ENCODE peak calls at places on chromosomes 16 and 17, in six cellular contexts. S, O, Z, J, L and Y are unnamed samples.

GRCh38 chr17:48555183-48555615 is 10.3 kb upstream of the HOXB2 start:
- DNase-seq in J (no peak), Z (no peak), S (peak; percentile 56), O (no peak), L (no peak), Y (no peak)

GRCh38 chr16:8936421-8936820 is 27.3 kb downstream of the USP7 start:
- DNase-seq in Z (peak; percentile 45), S (no peak), J (no peak), O (peak; percentile 36), L (no peak), Y (no peak)

GRCh38 chr17:74354123-74354522 is 7.5 kb downstream of the BTBD17 start:
- DNase-seq in Z (peak; percentile 73), O (no peak), S (no peak), L (peak; percentile 13), J (peak; percentile 53), Y (no peak)

GRCh38 chr17:7094661-7095064 is 14.6 kb upstream of the CLEC10A start:
- DNase-seq in O (no peak), Z (no peak), J (no peak), L (no peak), S (no peak), Y (no peak)

GRCh38 chr17:238071-238963 is 56.9 kb upstream of the DOC2B start:
- DNase-seq in O (no peak), J (peak; percentile 5), L (no peak), Z (no peak), S (no peak), Y (no peak)

GRCh38 chr17:7133424-7133823 is 18.8 kb upstream of the ASGR2 start:
- DNase-seq in O (peak; percentile 32), J (peak; percentile 47), Z (no peak), L (no peak), S (no peak), Y (no peak)

GRCh38 chr16:19001788-19002187 is 18.1 kb downstream of the TMC7 start:
- DNase-seq in Z (no peak), J (no peak), O (no peak), S (no peak), L (no peak), Y (peak; percentile 70)

GRCh38 chr16:1183235-1183907 is 30.5 kb downstream of the CACNA1H start:
- DNase-seq in O (peak; percentile 76), J (peak; percentile 66), S (no peak), L (no peak), Z (no peak), Y (peak; percentile 62)

GRCh38 chr16:132120-132519 is 6.4 kb downstream of the NPRL3 start:
- DNase-seq in L (no peak), O (no peak), S (no peak), Z (no peak), J (no peak), Y (no peak)

GRCh38 chr16:14100825-14101224 is 29.7 kb downstream of the MRTFB start:
- DNase-seq in O (no peak), Z (no peak), S (no peak), J (no peak), L (no peak), Y (no peak)

GRCh38 chr16:86676216-86676800 is 98.0 kb downstream of the FOXL1 start:
- DNase-seq in S (no peak), J (no peak), Z (no peak), L (no peak), O (peak; percentile 34), Y (no peak)

GRCh38 chr17:55454906-55455474 is 33.4 kb upstream of the MMD start:
- DNase-seq in S (no peak), L (no peak), O (peak; percentile 69), J (no peak), Z (no peak), Y (no peak)

GRCh38 chr17:42275527-42276358 is 448 bp downstream of the STAT5B start:
- DNase-seq in L (peak; percentile 38), O (peak; percentile 58), Z (no peak), S (no peak), J (no peak), Y (no peak)

GRCh38 chr16:86819523-86819887 is 241.2 kb downstream of the FOXL1 start:
- DNase-seq in Z (no peak), O (peak; percentile 8), J (no peak), L (no peak), S (no peak), Y (no peak)

GRCh38 chr17:12624221-12624620 is 41.5 kb upstream of the MYOCD start:
- DNase-seq in L (no peak), O (no peak), Z (no peak), S (no peak), J (no peak), Y (no peak)

GRCh38 chr17:45226620-45227019 is 4.9 kb downstream of the FMNL1 start:
- DNase-seq in O (no peak), S (no peak), L (no peak), Z (no peak), J (no peak), Y (no peak)

GRCh38 chr16:75727221-75727620 is 931 bp upstream of the CPHXL start:
- DNase-seq in O (no peak), L (no peak), Z (no peak), S (no peak), J (no peak), Y (no peak)

GRCh38 chr17:70013911-70014310 is 61.1 kb upstream of the KCNJ16 start:
- DNase-seq in Z (no peak), O (no peak), J (no peak), L (no peak), S (no peak), Y (no peak)

GRCh38 chr16:84520778-84521770 is 16.6 kb upstream of the MEAK7 start:
- DNase-seq in O (no peak), L (no peak), Z (no peak), S (peak; percentile 97), J (no peak), Y (no peak)

GRCh38 chr17:83186226-83186625 is 106.8 kb downstream of the METRNL start:
- DNase-seq in Z (no peak), L (no peak), J (peak; percentile 18), O (no peak), S (no peak), Y (no peak)

GRCh38 chr16:12833939-12834338 is 30.3 kb upstream of the CPPED1 start:
- DNase-seq in L (no peak), S (no peak), O (peak; percentile 36), Z (no peak), J (no peak), Y (no peak)

GRCh38 chr17:45338023-45338781 is 21.4 kb upstream of the MAP3K14 start:
- DNase-seq in Z (no peak), S (no peak), O (no peak), J (peak; percentile 68), L (no peak), Y (no peak)

GRCh38 chr16:3274490-3274889 is 8.8 kb upstream of the ZNF263 start:
- DNase-seq in O (no peak), Z (no peak), S (no peak), L (no peak), J (no peak), Y (no peak)

GRCh38 chr17:34974179-34974578 is 6.1 kb upstream of the LIG3 start:
- DNase-seq in Z (no peak), O (no peak), L (no peak), S (no peak), J (no peak), Y (no peak)

GRCh38 chr17:64410750-64411490 is 20.3 kb upstream of the PECAM1 start:
- DNase-seq in L (no peak), J (no peak), O (no peak), Z (no peak), S (no peak), Y (no peak)

GRCh38 chr16:85536411-85537330 is 76.5 kb upstream of the GSE1 start:
- DNase-seq in O (no peak), Z (no peak), S (no peak), L (no peak), J (no peak), Y (no peak)

GRCh38 chr17:2025220-2025621 is at the start of gene RTN4RL1:
- DNase-seq in Z (no peak), S (peak; percentile 29), J (peak; percentile 80), O (peak; percentile 73), L (peak; percentile 66), Y (peak; percentile 75)

GRCh38 chr16:66081967-66082366 is 284.5 kb upstream of the CDH5 start:
- DNase-seq in Z (no peak), O (peak; percentile 55), S (no peak), L (no peak), J (no peak), Y (peak; percentile 53)

GRCh38 chr17:78852709-78853111 is 12.1 kb upstream of the USP36 start:
- DNase-seq in O (no peak), Z (no peak), S (no peak), L (no peak), J (no peak), Y (no peak)

GRCh38 chr16:50530277-50531236 is 17.6 kb upstream of the NKD1 start:
- DNase-seq in L (no peak), S (peak; percentile 6), J (no peak), Z (no peak), O (no peak), Y (no peak)

GRCh38 chr17:31537558-31537957 is 146.1 kb downstream of the RAB11FIP4 start:
- DNase-seq in L (no peak), O (no peak), J (no peak), S (no peak), Z (no peak), Y (no peak)

GRCh38 chr17:57987582-57988300 is at the start of gene VEZF1:
- DNase-seq in O (peak; percentile 85), L (peak; percentile 74), S (peak; percentile 72), Z (peak; percentile 72), J (peak; percentile 88), Y (peak; percentile 84)

GRCh38 chr17:9890124-9890523 is 14.9 kb downstream of the RCVRN start:
- DNase-seq in Z (peak; percentile 38), J (no peak), L (no peak), O (no peak), S (no peak), Y (no peak)

GRCh38 chr17:78995761-78996451 is 13.7 kb downstream of the CANT1 start:
- DNase-seq in O (no peak), Z (no peak), J (no peak), S (no peak), L (no peak), Y (no peak)

GRCh38 chr17:14201595-14201994 is 35.1 kb downstream of the CDRT15 start:
- DNase-seq in Z (no peak), J (no peak), O (no peak), S (no peak), L (no peak), Y (no peak)

GRCh38 chr16:67565470-67566100 is 3.3 kb downstream of the CTCF start:
- DNase-seq in L (no peak), S (no peak), O (no peak), J (no peak), Z (no peak), Y (no peak)

GRCh38 chr16:3182608-3183444 is 5.2 kb upstream of the OR1F1 start:
- DNase-seq in S (no peak), J (no peak), Z (peak; percentile 46), O (peak; percentile 63), L (no peak), Y (no peak)